ENCODE peak calls at places on chromosomes 7 and 10, in five cellular contexts. E is lower leg skin; C is stimulated activated CD4-positive, alpha-beta T cell treated with anti-CD3 and anti-CD28 coated beads, Interleukin-15, amount 100 ng/mL, for 1 hour; V is thoracic aorta; M is mesothelial cell of epicardium. J is an unnamed sample.

GRCh38 chr10:132303361-132304115 is 4.2 kb downstream of the STK32C start:
- DNase-seq in V (no peak), M (no peak), E (peak; percentile 82), C (no peak), J (no peak)

GRCh38 chr7:65832281-65832680 is 40.6 kb upstream of the VKORC1L1 start:
- DNase-seq in E (no peak), M (peak; percentile 23), C (no peak), V (no peak), J (no peak)

GRCh38 chr7:66315192-66315591 is 110.1 kb downstream of the TPST1 start:
- DNase-seq in M (no peak), E (no peak), V (no peak), C (no peak), J (no peak)

GRCh38 chr7:120774481-120774880 is 83.5 kb downstream of the TSPAN12 start:
- DNase-seq in M (no peak), V (no peak), E (no peak), C (no peak), J (no peak)

GRCh38 chr7:29278362-29279070 is 83.9 kb downstream of the CHN2 start:
- DNase-seq in C (no peak), E (no peak), V (no peak), M (no peak), J (no peak)

GRCh38 chr10:77578583-77579227 is 58.9 kb downstream of the KCNMA1 start:
- DNase-seq in V (no peak), C (no peak), M (no peak), E (no peak), J (no peak)

GRCh38 chr10:109977382-109977806 is 30.4 kb upstream of the ADD3 start:
- DNase-seq in E (no peak), V (peak; percentile 45), C (no peak), M (no peak), J (no peak)

GRCh38 chr10:123147635-123148413 is at the start of gene HMX2:
- DNase-seq in M (no peak), C (no peak), V (no peak), E (no peak), J (no peak)

GRCh38 chr7:8442814-8443304 is 9.4 kb downstream of the NXPH1 start:
- DNase-seq in E (no peak), V (no peak), C (peak; percentile 38), M (peak; percentile 87), J (no peak)

GRCh38 chr10:108598320-108598695 is 1325.0 kb downstream of the XPNPEP1 start:
- DNase-seq in C (no peak), E (no peak), M (no peak), V (no peak), J (no peak)

GRCh38 chr10:48251152-48251524 is 23.4 kb downstream of the FRMPD2 start:
- DNase-seq in E (no peak), V (no peak), M (no peak), C (no peak), J (no peak)

GRCh38 chr7:12635830-12636229 is 51.6 kb upstream of the ARL4A start:
- DNase-seq in C (no peak), M (no peak), V (no peak), E (no peak), J (no peak)

GRCh38 chr10:6037975-6038624 is 24.1 kb downstream of the IL2RA start:
- DNase-seq in V (no peak), E (no peak), C (no peak), M (no peak), J (no peak)

GRCh38 chr10:8502611-8503010 is 448.1 kb downstream of the GATA3 start:
- DNase-seq in E (no peak), C (no peak), V (no peak), M (no peak), J (no peak)

GRCh38 chr7:42574693-42575084 is 337.2 kb downstream of the C7orf25 start:
- DNase-seq in E (no peak), C (no peak), V (no peak), M (no peak), J (no peak)

GRCh38 chr7:82810558-82811259 is 352.0 kb downstream of the PCLO start:
- DNase-seq in E (no peak), V (no peak), C (no peak), M (no peak), J (no peak)

GRCh38 chr7:18278306-18278705 is 217.2 kb upstream of the HDAC9 start:
- DNase-seq in V (no peak), M (no peak), E (no peak), C (no peak), J (no peak)

GRCh38 chr10:14327535-14327934 is 3.2 kb downstream of the FRMD4A start:
- DNase-seq in V (no peak), M (no peak), C (no peak), E (no peak), J (no peak)

GRCh38 chr7:36747251-36747968 is 23.1 kb upstream of the AOAH start:
- DNase-seq in E (no peak), M (no peak), V (no peak), C (no peak), J (no peak)

GRCh38 chr7:97004931-97005763 is at the start of gene DLX6:
- DNase-seq in M (peak; percentile 77), C (no peak), E (no peak), V (no peak), J (no peak)

GRCh38 chr7:88312061-88312663 is 5.5 kb upstream of the STEAP4 start:
- DNase-seq in V (no peak), M (no peak), E (peak; percentile 94), C (no peak), J (no peak)

GRCh38 chr10:113679463-113680171 is at the start of gene CASP7:
- DNase-seq in C (peak; percentile 66), V (peak; percentile 11), E (peak; percentile 96), M (peak; percentile 56), J (peak; percentile 41)

J was measured in activated T-helper 1 cell treated with anti-CD3 and anti-CD28 coated beads, Interleukin-2, amount 50 U/mL, for 16 hours.